ENCODE peak calls at places on chromosomes 6 and 20, in seven cellular contexts. X, Q, L, V, M, A and H are unnamed samples.

GRCh38 chr20:3646067-3646440 is 17.1 kb downstream of the GFRA4 start:
- DNase-seq in X (no peak), Q (peak), L (no peak), V (no peak), M (no peak), A (no peak), H (no peak)

GRCh38 chr20:31811796-31812728 is 7.1 kb upstream of the MYLK2 start:
- DNase-seq in X (no peak), Q (peak), L (no peak), V (peak), M (no peak), A (no peak), H (peak)

GRCh38 chr20:34791289-34792020 is 34.0 kb downstream of the NCOA6 start:
- DNase-seq in X (no peak), Q (peak), L (no peak), V (no peak), M (no peak), A (no peak), H (no peak)

GRCh38 chr6:72676995-72677394 is 55.1 kb downstream of the KCNQ5 start:
- DNase-seq in X (no peak), Q (no peak), L (no peak), V (no peak), M (no peak), A (no peak), H (no peak)

GRCh38 chr6:150631283-150631981 is 31.7 kb downstream of the PLEKHG1 start:
- DNase-seq in X (peak), Q (no peak), L (no peak), V (no peak), M (peak), A (no peak), H (no peak)

GRCh38 chr6:17280552-17281090 is 540 bp upstream of the RBM24 start:
- DNase-seq in X (no peak), Q (no peak), L (peak), V (peak), M (peak), A (no peak), H (no peak)

GRCh38 chr6:135114355-135115145 is 59.9 kb upstream of the HBS1L start:
- DNase-seq in X (peak), Q (no peak), L (no peak), V (no peak), M (peak), A (no peak), H (no peak)

GRCh38 chr6:21808045-21808470 is 214.5 kb downstream of the SOX4 start:
- DNase-seq in X (no peak), Q (peak), L (no peak), V (no peak), M (no peak), A (no peak), H (no peak)

GRCh38 chr20:61524956-61525666 is 273.1 kb downstream of the CDH4 start:
- DNase-seq in X (no peak), Q (no peak), L (no peak), V (no peak), M (no peak), A (no peak), H (no peak)

GRCh38 chr6:157757430-157758403 is 65.3 kb upstream of the SNX9 start:
- DNase-seq in X (no peak), Q (no peak), L (no peak), V (no peak), M (no peak), A (no peak), H (no peak)

GRCh38 chr6:152004896-152005295 is 197.4 kb downstream of the ESR1 start:
- DNase-seq in X (no peak), Q (no peak), L (no peak), V (no peak), M (no peak), A (no peak), H (no peak)

GRCh38 chr20:49916146-49917002 is 1.0 kb upstream of the SPATA2 start:
- DNase-seq in X (no peak), Q (peak), L (no peak), V (no peak), M (peak), A (no peak), H (no peak)

GRCh38 chr6:11525468-11526155 is 11.9 kb upstream of the TMEM170B start:
- DNase-seq in X (no peak), Q (peak), L (no peak), V (no peak), M (no peak), A (no peak), H (no peak)

GRCh38 chr6:32462609-32463008 is 22.9 kb downstream of the HLA-DRA start:
- DNase-seq in X (peak), Q (no peak), L (no peak), V (peak), M (peak), A (no peak), H (no peak)

GRCh38 chr6:123417411-123417810 is 219.3 kb downstream of the TRDN start:
- DNase-seq in X (no peak), Q (no peak), L (no peak), V (no peak), M (no peak), A (no peak), H (no peak)

GRCh38 chr6:170388113-170388512 is 81.6 kb downstream of the FAM120B start:
- DNase-seq in X (no peak), Q (peak), L (no peak), V (no peak), M (no peak), A (no peak), H (no peak)

GRCh38 chr6:166589334-166589731 is 2.9 kb upstream of the RAMACL start:
- DNase-seq in X (no peak), Q (no peak), L (no peak), V (no peak), M (no peak), A (no peak), H (no peak)

GRCh38 chr6:90462102-90462501 is 124.8 kb downstream of the MAP3K7 start:
- DNase-seq in X (no peak), Q (no peak), L (no peak), V (no peak), M (no peak), A (no peak), H (no peak)

GRCh38 chr6:144334150-144334708 is 49.1 kb downstream of the UTRN start:
- DNase-seq in X (peak), Q (no peak), L (no peak), V (no peak), M (peak), A (peak), H (no peak)

GRCh38 chr20:32638848-32639247 is 34.9 kb downstream of the C20orf203 start:
- DNase-seq in X (no peak), Q (peak), L (no peak), V (peak), M (no peak), A (no peak), H (no peak)

GRCh38 chr6:159249752-159250151 is 80.6 kb downstream of the FNDC1 start:
- DNase-seq in X (no peak), Q (no peak), L (no peak), V (no peak), M (no peak), A (no peak), H (no peak)

GRCh38 chr20:768426-768978 is at the start of gene SLC52A3:
- DNase-seq in X (no peak), Q (no peak), L (peak), V (peak), M (no peak), A (no peak), H (no peak)

GRCh38 chr6:129131282-129131681 is 248.3 kb downstream of the LAMA2 start:
- DNase-seq in X (no peak), Q (peak), L (no peak), V (no peak), M (no peak), A (no peak), H (no peak)

GRCh38 chr6:72525821-72526550 is 95.9 kb upstream of the KCNQ5 start:
- DNase-seq in X (no peak), Q (no peak), L (no peak), V (no peak), M (no peak), A (no peak), H (no peak)